ENCODE peak calls at places on chromosomes 3 and 15, in four cellular contexts. K, L, M and H are unnamed samples.

GRCh38 chr3:27138005-27138404 is 231.2 kb downstream of the NEK10 start:
- DNase-seq in M (no peak), K (no peak), L (no peak), H (no peak)

GRCh38 chr3:136955813-136956212 is 2.0 kb upstream of the IL20RB start:
- DNase-seq in L (no peak), M (peak), K (peak), H (no peak)

GRCh38 chr3:1843111-1843510 is 255.6 kb upstream of the CNTN4 start:
- DNase-seq in M (no peak), K (no peak), L (no peak), H (no peak)

GRCh38 chr15:52233405-52233804 is 42.2 kb upstream of the GNB5 start:
- DNase-seq in L (no peak), K (no peak), M (no peak), H (no peak)

GRCh38 chr3:123660276-123660675 is 75.4 kb upstream of the HACD2 start:
- DNase-seq in K (no peak), L (no peak), M (no peak), H (no peak)

GRCh38 chr15:45389351-45389750 is 11.0 kb upstream of the GATM start:
- DNase-seq in K (no peak), M (no peak), L (no peak), H (no peak)

GRCh38 chr15:101132390-101133180 is 119.3 kb downstream of the CHSY1 start:
- DNase-seq in K (no peak), L (no peak), M (no peak), H (no peak)

GRCh38 chr3:112774293-112774926 is 72.3 kb downstream of the CD200R1L start:
- DNase-seq in L (no peak), M (no peak), K (no peak), H (no peak)

GRCh38 chr3:51968883-51969674 is 1.8 kb upstream of the PCBP4 start:
- DNase-seq in L (no peak), M (no peak), K (no peak), H (no peak)

GRCh38 chr15:75454471-75455418 is 3.3 kb upstream of the SIN3A start:
- DNase-seq in L (no peak), K (no peak), M (peak), H (peak)

DNA sequence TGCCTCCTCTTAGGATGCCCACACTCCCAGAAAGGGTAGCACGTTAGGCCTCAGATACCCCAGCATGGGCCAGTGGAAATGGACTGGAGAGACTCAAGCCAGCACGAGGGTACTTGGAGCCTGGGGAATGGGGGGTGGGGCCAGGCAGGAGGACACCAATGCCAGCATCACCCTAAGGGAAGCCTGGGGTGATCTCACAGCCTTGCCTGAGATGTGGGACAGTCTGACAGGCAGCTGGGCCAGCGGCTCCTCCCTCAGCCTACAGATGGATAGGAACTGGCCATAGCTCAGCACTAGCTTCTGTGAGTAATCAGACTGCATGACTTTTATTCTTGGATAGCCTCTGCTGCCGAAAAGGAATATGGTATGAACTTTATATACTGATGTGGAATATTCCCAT is 59.6 kb upstream of the MRPS22 start:
- DNase-seq in L (no peak), M (no peak), K (no peak), H (no peak)
- TF ChIP-seq TARDBP in L (no peak), M (no peak), K (no peak), H (no peak)

DNA sequence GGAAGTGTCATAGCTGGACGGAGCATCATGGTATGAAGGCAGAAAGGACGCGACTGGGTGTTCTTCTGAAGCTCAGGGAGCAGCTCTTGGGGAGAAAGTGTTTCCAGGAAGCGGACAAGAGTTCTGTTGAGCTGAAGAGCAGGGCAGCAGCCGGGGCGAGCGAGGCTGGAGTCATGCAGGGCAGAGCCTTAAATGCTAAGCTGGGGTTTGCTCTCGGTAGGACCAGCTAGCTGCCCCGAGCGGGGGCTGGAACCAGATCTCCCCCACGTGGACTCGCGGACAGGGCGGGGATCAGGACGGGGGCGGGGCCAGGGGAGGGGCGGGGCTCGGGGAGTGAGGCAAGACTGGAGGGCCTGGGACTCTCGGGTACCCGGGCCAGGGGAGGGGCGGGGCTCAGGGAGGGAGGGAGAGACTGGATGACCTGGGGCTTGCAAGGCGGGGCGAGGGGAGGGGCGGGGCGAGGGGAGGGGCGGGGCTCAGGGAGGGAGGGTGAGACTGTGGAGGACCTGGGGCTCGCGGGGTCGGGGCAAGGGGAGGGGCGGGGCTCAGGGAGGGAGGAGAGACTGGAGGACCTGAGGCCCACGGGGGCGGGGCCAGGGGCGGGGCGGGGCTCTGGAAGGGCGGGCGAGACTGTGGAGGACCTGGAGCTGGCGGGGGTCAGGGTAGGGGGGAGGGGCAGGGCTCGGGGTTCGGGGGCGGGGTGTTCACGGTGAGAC is 461 bp upstream of the FAH start:
- DNase-seq in M (peak), L (peak), K (peak), H (peak)
- TF ChIP-seq TARDBP in M (no peak), L (no peak), K (no peak), H (no peak)

GRCh38 chr3:156604064-156604641 is 49.2 kb upstream of the SSR3 start:
- DNase-seq in L (no peak), K (no peak), M (no peak), H (no peak)
- TF ChIP-seq TARDBP in L (no peak), K (no peak), M (no peak), H (no peak)

GRCh38 chr15:95584088-95584487 is 746.4 kb upstream of the NR2F2 start:
- DNase-seq in M (no peak), K (no peak), L (no peak), H (no peak)
- TF ChIP-seq TARDBP in M (no peak), K (no peak), L (no peak), H (no peak)